ENCODE peak calls at places on chromosomes 11 and 22, in ten cellular contexts. B is foreskin fibroblast, L is uterus, Q is fibroblast of mammary gland, D is heart right ventricle, S is cardiac muscle cell, F is tibial artery, R is mammary epithelial cell, K is left ventricle myocardium inferior, Y is GM12865. V is an unnamed sample.

GRCh38 chr11:70603756-70604211 is 205.5 kb downstream of the CTTN start:
- DNase-seq in L (no peak), Q (no peak), R (peak; percentile 75), D (no peak), Y (no peak), K (no peak), S (no peak), B (no peak), F (no peak), V (peak; percentile 48)

GRCh38 chr11:24932110-24933000 is 435.5 kb downstream of the LUZP2 start:
- DNase-seq in B (no peak), L (no peak), F (no peak), K (no peak), D (no peak), Q (no peak), S (peak; percentile 2), Y (no peak), R (no peak), V (peak; percentile 39)

GRCh38 chr11:36237341-36237740 is 51.9 kb downstream of the COMMD9 start:
- DNase-seq in S (no peak), F (no peak), K (no peak), B (no peak), Y (no peak), Q (no peak), D (no peak), L (no peak), R (no peak), V (no peak)

GRCh38 chr11:2215561-2216399 is 44.2 kb upstream of the TH start:
- DNase-seq in Y (no peak), S (no peak), D (no peak), R (no peak), B (no peak), Q (no peak), F (peak; percentile 65), L (peak; percentile 10), K (no peak), V (no peak)

GRCh38 chr22:36334838-36335603 is 52.7 kb downstream of the MYH9 start:
- DNase-seq in Q (peak; percentile 68), Y (no peak), D (peak; percentile 55), K (no peak), S (peak; percentile 67), F (no peak), L (no peak), R (peak; percentile 76), B (peak; percentile 79), V (peak; percentile 72)

GRCh38 chr11:102186836-102187235 is 76.6 kb downstream of the YAP1 start:
- DNase-seq in Q (peak; percentile 56), S (peak; percentile 34), L (no peak), B (no peak), F (no peak), Y (no peak), D (no peak), R (no peak), K (no peak), V (no peak)

GRCh38 chr11:134497586-134497985 is 85.5 kb upstream of the B3GAT1 start:
- DNase-seq in B (no peak), S (no peak), R (no peak), L (no peak), Q (no peak), K (no peak), F (peak; percentile 28), D (no peak), Y (no peak), V (no peak)

GRCh38 chr22:29987143-29987542 is 93.1 kb upstream of the HORMAD2 start:
- DNase-seq in D (no peak), R (no peak), S (no peak), K (no peak), Q (no peak), B (no peak), Y (peak; percentile 41), F (no peak), L (no peak), V (no peak)

GRCh38 chr22:48829908-48830307 is 997.8 kb downstream of the BRD1 start:
- DNase-seq in S (no peak), K (no peak), Y (no peak), F (peak; percentile 32), R (no peak), B (no peak), L (no peak), D (no peak), Q (no peak), V (no peak)

GRCh38 chr11:23205156-23205871 is 345.0 kb upstream of the CCDC179 start:
- DNase-seq in K (no peak), Q (peak; percentile 21), S (peak; percentile 17), R (peak; percentile 6), L (no peak), B (peak; percentile 24), F (no peak), D (no peak), Y (no peak), V (peak; percentile 20)

GRCh38 chr11:126246636-126247035 is 22.1 kb downstream of the SRPRA start:
- DNase-seq in L (no peak), Q (no peak), R (no peak), K (no peak), F (no peak), B (peak; percentile 39), S (peak; percentile 57), D (no peak), Y (no peak), V (no peak)

DNA sequence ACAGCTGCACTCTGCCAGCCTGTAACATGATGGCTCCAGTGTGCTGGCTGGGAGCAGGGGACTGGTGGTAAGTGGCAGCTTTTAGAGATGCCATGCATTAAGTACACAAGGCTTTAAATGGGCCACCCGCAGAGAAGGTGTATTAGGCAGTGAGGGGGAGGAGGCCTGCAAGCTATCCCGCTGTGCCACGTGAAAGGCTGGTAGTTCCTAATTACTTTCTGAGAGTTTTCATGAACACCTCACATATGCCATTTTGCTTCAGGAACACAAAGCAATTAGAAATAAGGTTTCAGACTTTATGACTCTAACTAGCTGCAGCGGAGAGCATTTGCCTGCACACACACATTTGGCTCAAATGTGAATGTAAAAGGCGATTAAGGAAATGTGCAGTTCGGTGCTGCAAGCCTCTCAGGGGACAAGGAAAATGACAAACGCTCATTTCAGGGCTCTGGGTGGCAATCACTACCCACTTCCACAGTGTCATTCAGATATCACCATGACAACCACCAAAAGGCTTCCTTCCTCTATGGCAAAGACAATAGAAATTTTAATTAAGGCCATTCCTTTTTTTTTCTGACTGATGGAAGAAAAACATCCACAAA is 116.7 kb downstream of the PLEKHA7 start:
- DNase-seq in S (no peak), K (no peak), F (no peak), Q (no peak), Y (no peak), L (no peak), R (no peak), B (no peak), D (no peak), V (no peak)
- TF ChIP-seq CTCF in S (no peak), K (no peak), F (no peak), Q (no peak), Y (no peak), L (no peak), R (no peak), B (no peak), D (no peak), V (no peak)

GRCh38 chr22:49928571-49929552 is 10.4 kb downstream of the CRELD2 start:
- DNase-seq in D (no peak), B (no peak), Q (no peak), S (no peak), K (no peak), F (no peak), Y (no peak), R (no peak), L (no peak), V (no peak)
- H3K4me3 ChIP-seq in D (no peak overlapping the region), B (no peak overlapping the region), Q (no peak overlapping the region), S (no peak overlapping the region), K (peak overlapping the region; percentile 27), F (no peak overlapping the region), Y (no peak overlapping the region), R (no peak overlapping the region), L (no peak overlapping the region), V (no peak overlapping the region)

DNA sequence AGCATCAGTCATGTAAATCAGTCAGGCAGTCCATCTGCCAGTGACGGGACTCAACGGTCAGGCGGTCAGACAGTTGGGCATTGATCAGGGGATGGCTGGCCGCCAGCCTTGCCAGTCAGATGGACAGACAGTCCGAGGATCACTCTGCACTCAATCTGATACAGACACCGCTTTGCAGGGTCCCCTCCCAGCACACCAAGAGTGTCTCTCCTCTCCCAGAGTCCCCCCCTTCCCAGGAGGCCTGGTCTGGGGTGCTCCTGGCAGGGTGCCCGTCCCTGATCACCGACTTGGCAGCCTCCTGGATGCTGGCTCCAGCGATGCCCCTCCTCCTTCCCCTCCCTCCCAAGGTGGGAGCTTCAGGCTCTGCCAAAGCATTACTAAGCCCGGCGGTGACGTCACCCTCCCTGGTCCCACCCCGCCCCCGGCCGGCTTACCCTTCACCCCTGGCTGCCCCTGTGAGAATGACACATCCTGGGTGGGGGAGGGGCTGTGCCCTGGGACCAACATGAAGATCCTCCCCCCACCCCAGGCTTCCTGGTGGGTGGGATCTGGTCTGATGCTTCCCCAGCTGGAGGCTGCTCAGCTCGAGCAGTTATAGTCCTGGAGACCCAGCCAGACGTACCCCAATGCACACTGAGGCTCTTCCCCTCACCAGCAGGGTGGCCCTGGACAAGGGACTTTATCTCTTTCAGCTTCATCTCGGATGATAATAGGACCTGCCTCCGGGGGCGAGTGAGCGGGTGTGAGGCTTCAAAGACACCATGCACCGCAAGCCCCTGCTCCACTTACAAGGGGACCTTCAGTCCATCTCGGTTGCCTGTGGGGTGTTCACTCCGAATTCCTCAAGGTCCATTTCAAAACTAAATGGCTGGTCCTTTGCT is 69.2 kb downstream of the CD82 start:
- DNase-seq in D (peak; percentile 72), F (peak; percentile 81), S (peak; percentile 84), Y (no peak), K (peak; percentile 74), R (peak; percentile 61), Q (peak; percentile 86), B (peak; percentile 49), L (peak; percentile 94), V (peak; percentile 66)
- TF ChIP-seq CTCF in D (no peak), F (no peak), S (no peak), Y (no peak), K (no peak), R (no peak), Q (no peak), B (no peak), L (no peak), V (no peak)

GRCh38 chr22:44311855-44312170 is 938 bp downstream of the SHISAL1 start:
- DNase-seq in S (peak; percentile 89), B (no peak), Y (no peak), K (no peak), Q (peak; percentile 73), L (peak; percentile 67), R (peak; percentile 65), F (no peak), D (no peak), V (peak; percentile 79)

GRCh38 chr22:44314425-44315067 is 1.8 kb upstream of the SHISAL1 start:
- DNase-seq in S (no peak), Y (no peak), F (no peak), R (no peak), L (no peak), D (no peak), B (no peak), K (no peak), Q (no peak), V (no peak)

GRCh38 chr22:44313385-44314006 is 745 bp upstream of the SHISAL1 start:
- DNase-seq in Y (no peak), L (peak; percentile 68), B (no peak), S (no peak), R (no peak), Q (no peak), F (no peak), D (no peak), K (no peak), V (no peak)

GRCh38 chr22:44311104-44311854 is 1.5 kb downstream of the SHISAL1 start:
- DNase-seq in B (no peak), S (no peak), Y (no peak), L (no peak), R (no peak), F (no peak), K (no peak), D (no peak), Q (no peak), V (no peak)

GRCh38 chr22:44312766-44313165 is at the start of gene SHISAL1:
- DNase-seq in S (peak; percentile 54), R (peak; percentile 15), K (no peak), Q (peak; percentile 26), B (no peak), Y (no peak), D (no peak), F (no peak), L (peak; percentile 81), V (peak; percentile 51)
- H3K4me3 ChIP-seq in S (no peak within 1 kb of the TSS), R (no peak within 1 kb of the TSS), K (no peak within 1 kb of the TSS), Q (no peak within 1 kb of the TSS), B (no peak within 1 kb of the TSS), Y (no peak within 1 kb of the TSS), D (no peak within 1 kb of the TSS), F (no peak within 1 kb of the TSS), L (peak within 1 kb of the TSS; percentile 48), V (no peak within 1 kb of the TSS)